ENCODE peak calls at places on chromosomes 5 and 9, in seven cellular contexts. B is stimulated activated naive CD8-positive, alpha-beta T cell treated with anti-CD3 and anti-CD28 coated beads, Interleukin-15, amount 100 ng/mL, for 72 hours; D is cardiac fibroblast; T is brain microvascular endothelial cell; R is spleen; F is gastrocnemius medialis; N is kidney glomerular epithelial cell. K is an unnamed sample.

GRCh38 chr5:115586525-115587146 is 15.6 kb downstream of the TICAM2 start:
- DNase-seq in F (no peak), T (no peak), R (no peak), B (no peak), N (peak; percentile 9), D (peak; percentile 71), K (peak; percentile 41)

GRCh38 chr9:124284940-124285441 is 27.2 kb downstream of the NEK6 start:
- DNase-seq in N (no peak), D (no peak), R (no peak), T (peak; percentile 32), B (no peak), F (no peak), K (no peak)

GRCh38 chr9:27542519-27542918 is 12.9 kb upstream of the MOB3B start:
- DNase-seq in F (no peak), N (peak; percentile 32), T (no peak), B (no peak), R (no peak), D (peak; percentile 13), K (no peak)

GRCh38 chr9:125968975-125969374 is 221.8 kb downstream of the PBX3 start:
- DNase-seq in R (no peak), D (peak; percentile 21), T (no peak), N (no peak), F (no peak), B (no peak), K (no peak)

GRCh38 chr9:83508072-83508471 is 30.1 kb downstream of the FRMD3 start:
- DNase-seq in R (no peak), D (no peak), N (no peak), B (no peak), F (no peak), T (peak; percentile 3), K (peak; percentile 30)

GRCh38 chr5:13234-13633 is 78.7 kb upstream of the PLEKHG4B start:
- DNase-seq in D (no peak), R (no peak), B (no peak), T (no peak), F (no peak), N (no peak), K (no peak)

GRCh38 chr5:10607023-10607665 is 43.3 kb downstream of the ANKRD33B start:
- DNase-seq in D (peak; percentile 55), B (no peak), T (peak; percentile 84), R (peak; percentile 88), F (no peak), N (peak; percentile 72), K (peak; percentile 32)

GRCh38 chr5:96293966-96294886 is 138.8 kb downstream of the PCSK1 start:
- DNase-seq in B (no peak), N (no peak), D (peak; percentile 61), T (peak; percentile 25), F (no peak), R (no peak), K (no peak)

GRCh38 chr5:13408616-13409015 is 535.9 kb downstream of the DNAH5 start:
- DNase-seq in T (no peak), R (no peak), N (no peak), D (no peak), F (no peak), B (no peak), K (peak; percentile 43)